ENCODE peak calls at places on chromosomes 4 and X, in seven cellular contexts. One of them, this sample, is unnamed.

GRCh38 chrX:20362268-20363002 is 95.7 kb upstream of the RPS6KA3 start:
- DNase-seq in IMR-90: peak; percentile 50
- DNase-seq in mesendoderm: peak; percentile 32
- DNase-seq in neuronal stem cell: no peak
- DNase-seq in H9: no peak
- DNase-seq in H1: no peak
- DNase-seq in mesenchymal stem cell: peak; percentile 53
- DNase-seq in this sample: peak; percentile 63

GRCh38 chr4:1578968-1579833 is 104.9 kb downstream of the FAM53A start:
- DNase-seq in H1: peak; percentile 79
- DNase-seq in mesenchymal stem cell: peak; percentile 82
- DNase-seq in IMR-90: peak; percentile 28
- DNase-seq in mesendoderm: peak; percentile 68
- DNase-seq in neuronal stem cell: peak; percentile 56
- DNase-seq in H9: peak; percentile 79
- DNase-seq in this sample: peak; percentile 11

GRCh38 chr4:183823394-183823793 is 81.7 kb upstream of the STOX2 start:
- DNase-seq in mesendoderm: peak; percentile 59
- DNase-seq in IMR-90: peak; percentile 41
- DNase-seq in H9: no peak
- DNase-seq in neuronal stem cell: no peak
- DNase-seq in mesenchymal stem cell: peak; percentile 65
- DNase-seq in H1: no peak
- DNase-seq in this sample: peak; percentile 97

GRCh38 chrX:134004038-134004437 is 18.6 kb upstream of the GPC3 start:
- DNase-seq in IMR-90: peak; percentile 1
- DNase-seq in mesendoderm: no peak
- DNase-seq in mesenchymal stem cell: peak; percentile 43
- DNase-seq in H1: no peak
- DNase-seq in neuronal stem cell: no peak
- DNase-seq in H9: no peak
- DNase-seq in this sample: peak; percentile 51

GRCh38 chr4:6944311-6945051 is 34.9 kb downstream of the TBC1D14 start:
- DNase-seq in IMR-90: no peak
- DNase-seq in mesendoderm: no peak
- DNase-seq in H9: no peak
- DNase-seq in neuronal stem cell: no peak
- DNase-seq in mesenchymal stem cell: peak; percentile 81
- DNase-seq in H1: no peak
- DNase-seq in this sample: no peak

GRCh38 chrX:153816821-153817220 is 13.5 kb downstream of the PDZD4 start:
- DNase-seq in neuronal stem cell: no peak
- DNase-seq in H9: no peak
- DNase-seq in H1: no peak
- DNase-seq in IMR-90: no peak
- DNase-seq in mesenchymal stem cell: no peak
- DNase-seq in mesendoderm: no peak
- DNase-seq in this sample: no peak

GRCh38 chrX:68175569-68175968 is 257.7 kb downstream of the OPHN1 start:
- DNase-seq in H9: no peak
- DNase-seq in H1: no peak
- DNase-seq in mesenchymal stem cell: peak; percentile 57
- DNase-seq in IMR-90: peak; percentile 72
- DNase-seq in neuronal stem cell: no peak
- DNase-seq in mesendoderm: no peak
- DNase-seq in this sample: no peak

GRCh38 chr4:103996059-103996458 is 276.3 kb upstream of the TACR3 start:
- DNase-seq in H9: no peak
- DNase-seq in neuronal stem cell: peak; percentile 56
- DNase-seq in mesendoderm: peak; percentile 77
- DNase-seq in H1: no peak
- DNase-seq in IMR-90: no peak
- DNase-seq in mesenchymal stem cell: peak; percentile 66
- DNase-seq in this sample: no peak

DNA sequence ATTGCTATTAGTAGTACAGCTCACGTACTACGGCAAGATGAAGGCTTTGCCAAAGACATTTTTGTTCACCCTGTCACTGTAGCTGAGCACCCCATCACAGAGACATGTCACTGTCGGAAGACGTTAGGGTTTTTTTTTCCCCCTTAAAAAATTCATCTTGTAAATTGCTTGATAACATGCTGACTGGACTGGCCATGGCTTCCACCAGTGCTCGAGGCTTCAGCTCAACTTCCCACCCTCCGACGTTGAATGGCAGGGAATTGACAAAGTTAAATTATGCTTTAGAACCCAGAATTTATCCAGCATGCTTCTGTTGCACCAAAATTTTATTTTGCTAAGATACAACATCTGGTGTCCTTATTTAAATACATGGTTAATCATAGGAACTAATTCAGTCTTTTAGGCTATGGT is 707 bp upstream of the OTUD4 start:
- DNase-seq in H1: no peak
- DNase-seq in neuronal stem cell: no peak
- DNase-seq in mesenchymal stem cell: no peak
- DNase-seq in H9: no peak
- DNase-seq in IMR-90: no peak
- DNase-seq in mesendoderm: no peak
- DNase-seq in this sample: no peak
- H3K4ac ChIP-seq in H1: no peak overlapping the region
- H3K4ac ChIP-seq in neuronal stem cell: no peak overlapping the region
- H3K4ac ChIP-seq in mesenchymal stem cell: peak overlapping the region; percentile 67
- H3K4ac ChIP-seq in H9: no peak overlapping the region
- H3K4ac ChIP-seq in IMR-90: peak overlapping the region; percentile 31
- H3K4ac ChIP-seq in mesendoderm: no peak overlapping the region
- H3K4ac ChIP-seq in this sample: no peak overlapping the region

GRCh38 chr4:123114084-123114914 is 191.9 kb upstream of the NUDT6 start:
- DNase-seq in IMR-90: no peak
- DNase-seq in mesenchymal stem cell: no peak
- DNase-seq in H1: no peak
- DNase-seq in neuronal stem cell: no peak
- DNase-seq in mesendoderm: no peak
- DNase-seq in H9: no peak
- DNase-seq in this sample: no peak
- H3K18ac ChIP-seq in IMR-90: no peak overlapping the region
- H3K18ac ChIP-seq in mesenchymal stem cell: peak overlapping the region; percentile 100
- H3K18ac ChIP-seq in H1: no peak overlapping the region
- H3K18ac ChIP-seq in neuronal stem cell: peak overlapping the region; percentile 29
- H3K18ac ChIP-seq in mesendoderm: no peak overlapping the region
- H3K18ac ChIP-seq in H9: no peak overlapping the region
- H3K18ac ChIP-seq in this sample: no peak overlapping the region

DNA sequence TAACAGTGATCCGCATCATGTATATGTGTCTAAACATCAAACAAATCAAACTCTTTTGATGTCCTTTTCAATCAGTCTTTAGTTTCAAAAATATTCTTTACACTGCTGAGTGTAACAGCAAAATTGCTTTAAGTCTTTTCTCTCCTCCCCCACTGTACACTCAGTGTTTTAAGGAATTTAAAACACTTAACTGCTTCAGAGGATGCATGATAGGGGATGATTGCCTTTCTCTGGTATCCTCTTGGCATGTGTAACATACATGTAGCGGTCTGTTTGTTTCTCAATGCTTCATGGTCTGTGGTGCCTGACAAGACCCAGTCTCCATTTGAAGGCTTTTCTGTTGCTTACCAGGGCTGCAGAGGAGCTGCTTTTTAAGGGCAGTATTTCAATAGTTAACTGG is 41.6 kb downstream of the LIMCH1 start:
- DNase-seq in H1: no peak
- DNase-seq in H9: no peak
- DNase-seq in neuronal stem cell: no peak
- DNase-seq in mesendoderm: no peak
- DNase-seq in IMR-90: no peak
- DNase-seq in mesenchymal stem cell: no peak
- DNase-seq in this sample: peak; percentile 69
- H2BK120ac ChIP-seq in H1: no peak overlapping the region
- H2BK120ac ChIP-seq in H9: no peak overlapping the region
- H2BK120ac ChIP-seq in neuronal stem cell: no peak overlapping the region
- H2BK120ac ChIP-seq in mesendoderm: no peak overlapping the region
- H2BK120ac ChIP-seq in IMR-90: no peak overlapping the region
- H2BK120ac ChIP-seq in mesenchymal stem cell: no peak overlapping the region
- H2BK120ac ChIP-seq in this sample: no peak overlapping the region

DNA sequence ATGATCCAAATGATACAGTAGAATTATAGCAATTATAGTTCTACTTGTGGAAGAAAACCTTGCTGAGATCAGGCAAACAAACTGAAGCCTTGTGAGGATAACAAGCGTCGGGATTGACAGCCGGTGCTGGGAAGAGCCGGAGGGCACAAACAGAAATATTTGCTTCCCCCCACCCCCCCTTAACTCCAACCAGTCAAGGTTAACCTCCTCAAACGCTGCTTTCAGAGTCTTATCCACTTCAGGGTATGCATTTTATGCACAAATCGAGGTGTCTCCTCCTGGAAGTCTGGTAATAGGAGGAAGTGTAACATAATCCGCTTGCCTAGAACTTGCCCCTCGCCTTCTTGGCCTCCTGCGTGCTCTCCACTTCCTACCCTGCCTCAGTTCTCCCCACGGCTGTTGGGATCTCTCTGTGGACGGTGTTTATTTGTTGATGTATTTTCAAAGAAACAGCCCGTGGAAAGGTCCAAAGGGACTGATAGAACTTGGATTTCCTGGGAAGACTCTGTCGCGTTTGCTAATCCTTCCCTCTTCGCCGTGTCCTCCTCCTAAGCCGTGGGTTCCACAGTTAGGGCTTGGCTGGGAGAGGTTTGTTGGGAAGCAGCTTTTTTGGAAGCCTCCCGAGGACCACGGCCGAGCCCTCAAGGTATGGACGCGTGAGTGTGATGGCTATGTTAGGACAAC is 4.1 kb upstream of the ARX start:
- DNase-seq in IMR-90: no peak
- DNase-seq in mesenchymal stem cell: no peak
- DNase-seq in neuronal stem cell: no peak
- DNase-seq in mesendoderm: peak; percentile 21
- DNase-seq in H1: no peak
- DNase-seq in H9: no peak
- DNase-seq in this sample: no peak
- H3K4ac ChIP-seq in IMR-90: no peak overlapping the region
- H3K4ac ChIP-seq in mesenchymal stem cell: no peak overlapping the region
- H3K4ac ChIP-seq in neuronal stem cell: no peak overlapping the region
- H3K4ac ChIP-seq in mesendoderm: no peak overlapping the region
- H3K4ac ChIP-seq in H1: no peak overlapping the region
- H3K4ac ChIP-seq in H9: no peak overlapping the region
- H3K4ac ChIP-seq in this sample: no peak overlapping the region

DNA sequence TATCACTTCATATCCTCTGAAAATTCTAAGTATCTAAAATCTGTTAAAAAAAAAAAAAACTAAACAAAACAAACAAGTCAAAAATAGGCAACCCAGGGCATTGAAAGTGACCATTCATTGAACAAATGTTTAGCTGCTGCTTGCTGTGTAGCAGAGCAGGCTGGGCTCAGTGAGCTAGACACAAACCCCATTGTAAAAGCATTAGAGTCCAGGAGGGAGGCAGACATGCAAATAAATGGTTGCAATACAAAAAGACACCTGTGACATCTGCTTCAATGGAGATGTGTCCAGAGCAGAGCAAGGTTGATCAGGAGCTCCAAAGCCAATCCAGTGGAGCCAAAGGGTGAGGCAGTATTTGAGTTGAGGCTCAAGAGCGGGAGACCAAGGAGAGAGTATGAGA is 267.3 kb upstream of the GATB start:
- DNase-seq in H9: no peak
- DNase-seq in neuronal stem cell: no peak
- DNase-seq in mesenchymal stem cell: no peak
- DNase-seq in H1: no peak
- DNase-seq in mesendoderm: no peak
- DNase-seq in IMR-90: no peak
- DNase-seq in this sample: no peak
- H3K18ac ChIP-seq in H9: no peak overlapping the region
- H3K18ac ChIP-seq in neuronal stem cell: no peak overlapping the region
- H3K18ac ChIP-seq in mesenchymal stem cell: no peak overlapping the region
- H3K18ac ChIP-seq in H1: no peak overlapping the region
- H3K18ac ChIP-seq in mesendoderm: no peak overlapping the region
- H3K18ac ChIP-seq in IMR-90: no peak overlapping the region
- H3K18ac ChIP-seq in this sample: no peak overlapping the region

DNA sequence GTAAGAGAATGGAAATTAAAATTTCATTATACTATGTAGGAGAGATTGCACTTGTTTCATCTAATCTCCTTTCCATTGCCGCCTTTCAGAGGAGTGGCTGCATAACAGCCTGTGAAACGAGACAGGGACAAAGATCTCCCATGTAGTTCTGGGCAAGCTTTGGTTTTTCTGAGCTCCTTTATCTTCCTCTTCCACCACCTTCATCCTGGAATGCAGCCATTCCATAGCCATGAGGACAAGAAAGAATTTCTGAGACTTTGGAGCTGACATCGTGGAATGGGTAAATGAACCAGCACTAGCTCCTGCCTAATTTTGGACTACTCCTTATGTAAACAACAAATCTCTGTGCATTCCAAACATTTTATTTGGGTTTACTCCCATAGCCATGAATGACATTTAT is 1587.3 kb upstream of the TENM3 start:
- DNase-seq in mesendoderm: peak; percentile 46
- DNase-seq in mesenchymal stem cell: no peak
- DNase-seq in H1: no peak
- DNase-seq in neuronal stem cell: no peak
- DNase-seq in IMR-90: no peak
- DNase-seq in H9: no peak
- DNase-seq in this sample: no peak
- H2BK120ac ChIP-seq in mesendoderm: no peak overlapping the region
- H2BK120ac ChIP-seq in mesenchymal stem cell: no peak overlapping the region
- H2BK120ac ChIP-seq in H1: no peak overlapping the region
- H2BK120ac ChIP-seq in neuronal stem cell: no peak overlapping the region
- H2BK120ac ChIP-seq in IMR-90: no peak overlapping the region
- H2BK120ac ChIP-seq in H9: no peak overlapping the region
- H2BK120ac ChIP-seq in this sample: no peak overlapping the region

DNA sequence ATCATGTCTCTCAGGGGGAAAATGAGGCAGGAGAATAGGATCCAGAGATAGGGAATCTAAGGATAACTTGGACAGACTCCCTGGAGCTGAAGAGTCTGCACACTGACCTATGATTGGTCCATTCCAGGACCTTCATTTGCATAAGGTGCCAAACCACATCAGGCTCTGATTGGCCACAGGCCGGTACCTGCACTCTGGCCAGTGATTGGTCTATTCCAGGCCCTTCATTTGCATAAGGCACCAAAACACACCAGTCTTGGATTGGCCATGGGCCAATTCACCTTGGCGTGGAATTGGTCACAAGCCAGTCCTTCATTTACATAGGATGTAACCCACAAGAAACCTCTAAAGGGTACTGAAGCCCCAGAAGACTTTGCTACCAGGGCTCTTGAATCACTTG is 4.0 kb upstream of the HERC5 start:
- DNase-seq in neuronal stem cell: no peak
- DNase-seq in H1: no peak
- DNase-seq in mesendoderm: no peak
- DNase-seq in IMR-90: no peak
- DNase-seq in H9: no peak
- DNase-seq in mesenchymal stem cell: no peak
- DNase-seq in this sample: no peak
- H3K4ac ChIP-seq in neuronal stem cell: no peak overlapping the region
- H3K4ac ChIP-seq in H1: no peak overlapping the region
- H3K4ac ChIP-seq in mesendoderm: no peak overlapping the region
- H3K4ac ChIP-seq in IMR-90: no peak overlapping the region
- H3K4ac ChIP-seq in H9: no peak overlapping the region
- H3K4ac ChIP-seq in mesenchymal stem cell: no peak overlapping the region
- H3K4ac ChIP-seq in this sample: no peak overlapping the region